ENCODE peak calls at places on chromosomes 13 and 19, in ten cellular contexts. N is GM23338, U is heart left ventricle, I is uterus, C is psoas muscle, L is PC-9, P is pancreas, B is stomach, Y is Peyer's patch, J is mucosa of descending colon. E is an unnamed sample.

GRCh38 chr19:17079710-17080440 is 4.3 kb downstream of the MYO9B start:
- DNase-seq in N (no peak), U (peak; percentile 64), I (peak; percentile 90), C (peak; percentile 86), L (peak; percentile 94), P (no peak), B (peak; percentile 74), Y (peak; percentile 59), J (peak; percentile 54), E (no peak)

GRCh38 chr13:109212630-109213029 is 573.8 kb downstream of the IRS2 start:
- DNase-seq in N (no peak), U (no peak), I (no peak), C (no peak), L (no peak), P (no peak), B (no peak), Y (no peak), J (no peak), E (no peak)

GRCh38 chr13:40639226-40639681 is 27.2 kb downstream of the FOXO1 start:
- DNase-seq in N (no peak), U (peak; percentile 22), I (no peak), C (no peak), L (no peak), P (no peak), B (no peak), Y (no peak), J (no peak), E (no peak)

GRCh38 chr19:29771708-29772415 is 39.9 kb upstream of the CCNE1 start:
- DNase-seq in N (peak; percentile 86), U (peak; percentile 27), I (no peak), C (no peak), L (no peak), P (peak; percentile 85), B (peak; percentile 41), Y (peak; percentile 60), J (peak; percentile 56), E (peak; percentile 92)

GRCh38 chr13:34469212-34469983 is 472.7 kb upstream of the NBEA start:
- DNase-seq in N (no peak), U (no peak), I (no peak), C (no peak), L (peak; percentile 97), P (no peak), B (no peak), Y (no peak), J (no peak), E (no peak)

GRCh38 chr13:112740502-112741131 is 50.8 kb downstream of the ATP11A start:
- DNase-seq in N (no peak), U (peak; percentile 87), I (peak; percentile 82), C (peak; percentile 89), L (no peak), P (no peak), B (peak; percentile 45), Y (peak; percentile 56), J (peak; percentile 52), E (no peak)

GRCh38 chr13:82076421-82076820 is 1735.5 kb upstream of the SPRY2 start:
- DNase-seq in N (no peak), U (no peak), I (no peak), C (no peak), L (no peak), P (no peak), B (no peak), Y (no peak), J (no peak), E (no peak)

GRCh38 chr19:29015569-29015968 is 197.4 kb downstream of the UQCRFS1 start:
- DNase-seq in N (no peak), U (no peak), I (no peak), C (no peak), L (no peak), P (no peak), B (no peak), Y (no peak), J (no peak), E (no peak)

GRCh38 chr19:45947926-45948325 is 25.7 kb downstream of the NOVA2 start:
- DNase-seq in N (no peak), U (no peak), I (no peak), C (no peak), L (peak; percentile 49), P (no peak), B (no peak), Y (no peak), J (no peak), E (no peak)

GRCh38 chr19:55579766-55580621 is 654 bp downstream of the ZNF579 start:
- DNase-seq in N (peak; percentile 52), U (no peak), I (no peak), C (peak; percentile 80), L (no peak), P (no peak), B (no peak), Y (no peak), J (peak; percentile 48), E (peak; percentile 74)

GRCh38 chr13:67119481-67119883 is 110.7 kb downstream of the PCDH9 start:
- DNase-seq in N (no peak), U (no peak), I (no peak), C (no peak), L (peak; percentile 62), P (no peak), B (no peak), Y (no peak), J (no peak), E (no peak)

GRCh38 chr13:97329331-97329730 is 104.6 kb upstream of the RAP2A start:
- DNase-seq in N (peak; percentile 14), U (no peak), I (no peak), C (no peak), L (no peak), P (no peak), B (no peak), Y (no peak), J (no peak), E (no peak)
- H3K4me1 ChIP-seq in N (peaks cover 14% of the 10 kb centered on the region), U (peaks cover 74% of the 10 kb centered on the region), I (no peaks in the 10 kb centered on the region), C (peaks cover 56% of the 10 kb centered on the region), L (no peaks in the 10 kb centered on the region), P (peaks cover 17% of the 10 kb centered on the region), B (peaks cover 77% of the 10 kb centered on the region), Y (no peaks in the 10 kb centered on the region), J (no peaks in the 10 kb centered on the region), E (peaks cover 5% of the 10 kb centered on the region)

GRCh38 chr19:33868821-33869412 is 72.2 kb downstream of the KCTD15 start:
- DNase-seq in N (peak; percentile 55), U (peak; percentile 38), I (peak; percentile 18), C (no peak), L (no peak), P (no peak), B (peak; percentile 35), Y (no peak), J (peak; percentile 33), E (peak; percentile 74)
- H3K4me3 ChIP-seq in N (no peak overlapping the region), U (peak overlapping the region; percentile 4), I (no peak overlapping the region), C (peak overlapping the region; percentile 20), L (no peak overlapping the region), P (no peak overlapping the region), B (peak overlapping the region; percentile 15), Y (no peak overlapping the region), J (no peak overlapping the region), E (no peak overlapping the region)

DNA sequence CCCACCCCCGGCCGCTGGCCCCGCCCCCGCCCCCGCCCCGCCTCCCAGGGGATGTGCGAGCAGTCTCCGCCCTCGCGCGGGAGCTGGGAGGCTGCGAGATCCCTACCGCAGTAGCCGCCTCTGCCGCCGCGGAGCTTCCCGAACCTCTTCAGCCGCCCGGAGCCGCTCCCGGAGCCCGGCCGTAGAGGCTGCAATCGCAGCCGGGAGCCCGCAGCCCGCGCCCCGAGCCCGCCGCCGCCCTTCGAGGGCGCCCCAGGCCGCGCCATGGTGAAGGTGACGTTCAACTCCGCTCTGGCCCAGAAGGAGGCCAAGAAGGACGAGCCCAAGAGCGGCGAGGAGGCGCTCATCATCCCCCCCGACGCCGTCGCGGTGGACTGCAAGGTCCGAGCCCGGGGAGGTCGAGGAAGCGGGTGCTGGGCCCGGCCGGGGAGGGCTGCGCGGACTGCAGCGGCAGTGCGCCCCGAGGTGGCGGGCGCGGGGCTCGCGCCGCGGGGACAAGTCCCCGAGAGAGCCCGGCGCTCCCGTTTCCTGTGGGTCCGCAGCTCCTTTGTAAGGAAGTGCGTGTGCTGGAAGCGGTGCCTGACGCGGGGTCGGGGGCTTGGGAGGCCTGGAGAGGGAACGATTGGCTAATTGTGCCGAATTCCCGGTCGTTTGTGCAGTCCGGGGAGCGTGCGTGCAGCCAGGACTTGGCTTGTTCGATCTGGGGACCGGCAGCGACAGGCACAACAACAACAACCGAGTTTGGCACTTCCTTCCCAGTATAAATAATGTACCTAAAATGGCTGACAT is at the start of gene ITM2B:
- DNase-seq in N (peak; percentile 81), U (peak; percentile 84), I (peak; percentile 77), C (peak; percentile 88), L (peak; percentile 51), P (peak; percentile 90), B (peak; percentile 82), Y (peak; percentile 80), J (peak; percentile 89), E (no peak)
- TF ChIP-seq CTCF in N (peak; percentile 17), U (peak; percentile 48), I (peak; percentile 40), C (peak; percentile 52), L (no peak), P (no peak), B (no peak), Y (peak; percentile 60), J (no peak), E (peak; percentile 60)

DNA sequence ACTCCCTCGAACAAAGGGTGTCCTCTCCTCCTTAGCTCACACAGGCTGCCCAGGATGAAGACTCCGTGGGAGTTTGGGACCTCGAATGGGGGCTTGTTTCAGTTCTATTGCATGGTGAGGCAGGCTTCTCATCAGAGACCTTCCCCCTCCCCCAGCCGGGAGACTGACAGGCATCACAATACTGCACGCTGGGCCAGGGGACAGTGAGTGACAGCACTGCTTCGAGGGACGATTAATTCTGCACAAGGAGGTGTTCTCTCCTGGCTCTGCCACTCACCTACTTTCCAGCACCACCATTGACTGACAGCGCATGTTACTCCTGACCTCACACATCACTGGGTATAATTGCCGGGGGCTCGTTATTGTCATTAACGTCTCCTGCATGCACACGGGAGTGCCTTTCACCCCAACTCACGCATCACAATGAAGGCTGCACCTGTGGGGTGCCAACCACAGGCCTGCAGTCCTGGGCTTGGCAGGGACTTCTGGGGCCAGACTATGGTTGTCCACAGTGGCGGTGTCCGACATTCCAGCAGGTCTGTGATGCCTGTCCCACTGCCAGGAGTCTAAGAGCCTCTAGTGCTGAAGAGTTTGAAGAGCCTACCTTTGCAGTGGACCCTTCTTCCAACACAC is 412.2 kb upstream of the TSHZ3 start:
- DNase-seq in N (peak; percentile 32), U (no peak), I (no peak), C (no peak), L (no peak), P (no peak), B (no peak), Y (no peak), J (no peak), E (no peak)
- H3K4me1 ChIP-seq in N (no peaks in the 10 kb centered on the region), U (no peaks in the 10 kb centered on the region), I (no peaks in the 10 kb centered on the region), C (no peaks in the 10 kb centered on the region), L (no peaks in the 10 kb centered on the region), P (no peaks in the 10 kb centered on the region), B (no peaks in the 10 kb centered on the region), Y (no peaks in the 10 kb centered on the region), J (no peaks in the 10 kb centered on the region), E (no peaks in the 10 kb centered on the region)

GRCh38 chr13:28384789-28385188 is 110.1 kb downstream of the FLT1 start:
- DNase-seq in N (no peak), U (no peak), I (no peak), C (no peak), L (no peak), P (no peak), B (no peak), Y (no peak), J (no peak), E (no peak)
- H3K4me3 ChIP-seq in N (no peak overlapping the region), U (no peak overlapping the region), I (no peak overlapping the region), C (no peak overlapping the region), L (no peak overlapping the region), P (no peak overlapping the region), B (no peak overlapping the region), Y (no peak overlapping the region), J (no peak overlapping the region), E (no peak overlapping the region)